ENCODE peak calls at places on chromosomes 1 and 21, in seven cellular contexts. S is psoas muscle, K is AG09309, X is neural crest cell, U is fibroblast of lung, M is tibial artery, D is RWPE1. L is an unnamed sample.

GRCh38 chr1:85307987-85308836 is 31.8 kb upstream of the BCL10 start:
- DNase-seq in X (peak; percentile 89), S (peak; percentile 88), D (peak; percentile 78), M (peak; percentile 93), U (peak; percentile 79), K (no peak), L (peak; percentile 88)

GRCh38 chr21:45074048-45074817 is at the start of gene ADARB1:
- DNase-seq in K (no peak), U (peak; percentile 55), M (no peak), X (peak; percentile 61), S (peak; percentile 65), D (peak; percentile 75), L (peak; percentile 60)

GRCh38 chr21:19433623-19434022 is 1030.0 kb upstream of the TMPRSS15 start:
- DNase-seq in M (no peak), S (no peak), D (no peak), U (no peak), X (no peak), K (no peak), L (no peak)

GRCh38 chr1:94265011-94265422 is 27.6 kb upstream of the ARHGAP29 start:
- DNase-seq in M (no peak), D (no peak), S (no peak), K (no peak), X (no peak), U (no peak), L (no peak)

GRCh38 chr1:233025156-233025555 is 74.7 kb downstream of the NTPCR start:
- DNase-seq in K (no peak), D (peak; percentile 13), S (peak; percentile 16), M (no peak), U (peak; percentile 33), X (peak; percentile 36), L (peak; percentile 39)

GRCh38 chr1:237794071-237794470 is 96.7 kb downstream of the ZP4 start:
- DNase-seq in D (peak; percentile 24), K (no peak), U (peak; percentile 26), M (no peak), X (no peak), S (no peak), L (no peak)

GRCh38 chr1:169941982-169942830 is 48.5 kb upstream of the SCYL3 start:
- DNase-seq in K (peak; percentile 65), X (no peak), M (no peak), D (no peak), S (no peak), U (peak; percentile 77), L (peak; percentile 59)

GRCh38 chr1:85366391-85366790 is 90.0 kb upstream of the BCL10 start:
- DNase-seq in U (peak; percentile 90), K (peak; percentile 60), M (no peak), X (no peak), D (peak; percentile 62), S (no peak), L (peak; percentile 83)

GRCh38 chr21:28253378-28253777 is 739.3 kb downstream of the LTN1 start:
- DNase-seq in S (no peak), X (no peak), D (peak; percentile 33), U (peak; percentile 75), M (no peak), K (peak; percentile 13), L (no peak)

GRCh38 chr1:171663036-171663853 is 10.8 kb upstream of the MYOC start:
- DNase-seq in K (no peak), S (no peak), X (no peak), D (no peak), U (no peak), M (no peak), L (no peak)

DNA sequence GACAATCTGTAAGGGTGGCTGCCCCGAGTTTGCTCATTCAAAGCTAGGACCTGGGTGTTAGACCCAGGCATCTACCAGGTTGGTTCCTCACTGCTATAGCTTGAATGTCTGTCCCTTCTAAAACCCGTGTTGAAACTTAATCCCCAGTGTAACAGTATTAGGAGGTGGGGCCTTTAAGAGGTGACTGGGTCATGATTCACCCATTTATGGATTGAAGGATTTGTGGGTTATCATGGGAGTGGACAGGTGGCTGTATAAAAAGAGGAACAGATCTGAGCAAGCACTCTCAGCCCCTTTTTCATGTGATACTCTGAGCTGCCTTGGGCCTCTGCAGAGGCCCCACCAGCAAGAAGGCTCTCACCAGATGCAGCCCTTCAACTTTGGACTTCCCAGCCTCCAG is 29.4 kb downstream of the PSMG1 start:
- DNase-seq in S (no peak), U (no peak), M (no peak), D (peak; percentile 22), K (no peak), X (no peak), L (no peak)
- TF ChIP-seq CTCF in S (no peak), U (no peak), M (no peak), D (no peak), K (no peak), X (no peak), L (no peak)

GRCh38 chr1:151294748-151295462 is 12.8 kb downstream of the ZNF687 start:
- DNase-seq in X (no peak), S (no peak), K (no peak), U (no peak), D (no peak), M (no peak), L (no peak)

GRCh38 chr1:151289991-151290708 is 8.1 kb downstream of the ZNF687 start:
- DNase-seq in X (no peak), M (no peak), U (no peak), S (no peak), D (no peak), K (no peak), L (no peak)

GRCh38 chr1:151290709-151291303 is 8.7 kb downstream of the ZNF687 start:
- DNase-seq in U (no peak), K (no peak), D (no peak), M (no peak), X (no peak), S (no peak), L (no peak)

GRCh38 chr1:151293093-151293492 is 11.0 kb downstream of the ZNF687 start:
- DNase-seq in X (no peak), D (no peak), M (no peak), S (no peak), U (no peak), K (no peak), L (no peak)

GRCh38 chr1:151292207-151293030 is 10.3 kb downstream of the ZNF687 start:
- DNase-seq in S (no peak), X (no peak), K (no peak), U (no peak), M (no peak), D (no peak), L (no peak)
- TF ChIP-seq CTCF in S (no peak), X (no peak), K (peak; percentile 6), U (no peak), M (no peak), D (no peak), L (no peak)

GRCh38 chr1:156376146-156376545 is 7.1 kb downstream of the RHBG start:
- DNase-seq in M (no peak), K (no peak), D (no peak), X (no peak), U (no peak), S (no peak), L (no peak)
- TF ChIP-seq CTCF in M (no peak), K (peak; percentile 20), D (no peak), X (no peak), U (no peak), S (no peak), L (peak; percentile 5)

GRCh38 chr1:50959303-50959912 is 659 bp downstream of the FAF1 start:
- DNase-seq in D (peak; percentile 45), S (no peak), X (peak; percentile 7), M (no peak), U (peak; percentile 53), K (no peak), L (peak; percentile 33)

GRCh38 chr1:50964863-50965262 is 4.8 kb upstream of the FAF1 start:
- DNase-seq in U (no peak), S (no peak), D (no peak), K (no peak), X (no peak), M (no peak), L (no peak)

GRCh38 chr1:50955116-50955515 is 5.0 kb downstream of the FAF1 start:
- DNase-seq in M (no peak), K (no peak), X (no peak), U (peak; percentile 65), D (no peak), S (no peak), L (no peak)

GRCh38 chr1:50959913-50960844 is at the start of gene FAF1:
- DNase-seq in D (peak; percentile 95), X (peak; percentile 91), U (peak; percentile 96), K (peak; percentile 74), M (peak; percentile 98), S (peak; percentile 97), L (peak; percentile 97)
- TF ChIP-seq CTCF in D (no peak), X (peak; percentile 57), U (peak; percentile 6), K (no peak), M (peak; percentile 34), S (peak; percentile 23), L (peak; percentile 22)

DNA sequence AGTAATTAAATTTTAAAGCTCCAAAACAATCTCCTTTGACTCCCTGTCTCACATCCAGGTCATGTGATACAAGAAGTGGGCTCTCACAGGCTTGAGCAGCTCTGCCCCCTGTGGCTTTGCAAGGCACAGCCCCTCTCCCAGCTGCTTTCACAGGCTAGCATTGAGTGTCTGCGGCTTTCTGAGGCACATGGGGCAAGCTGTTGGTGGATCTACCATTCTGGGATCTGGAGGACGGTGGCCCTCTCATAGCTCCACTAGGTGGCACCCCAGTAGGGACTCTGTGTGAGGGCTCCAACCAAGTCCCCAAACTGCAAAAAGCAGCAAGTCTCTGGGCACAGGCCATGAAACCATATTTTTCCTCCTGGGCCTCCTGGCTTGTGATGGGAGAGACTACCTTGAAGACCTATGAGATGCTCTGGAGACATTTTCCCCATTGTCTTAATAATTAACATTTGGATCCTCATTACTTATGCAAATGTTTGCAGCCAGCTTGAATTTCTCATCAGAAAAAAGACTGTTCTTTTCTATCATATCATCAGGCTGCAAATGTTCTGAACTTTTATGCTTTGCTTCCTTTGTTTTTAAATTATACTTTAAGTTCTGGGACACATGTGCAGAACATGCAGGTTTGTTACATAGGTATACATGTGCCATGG is 554.1 kb upstream of the OLFM3 start:
- DNase-seq in K (no peak), M (no peak), S (no peak), U (peak; percentile 8), D (no peak), X (no peak), L (peak; percentile 10)
- TF ChIP-seq CTCF in K (peak; percentile 76), M (no peak), S (no peak), U (peak; percentile 3), D (no peak), X (peak; percentile 49), L (peak; percentile 47)